ENCODE peak calls at places on chromosomes 11 and 22, in six cellular contexts. C, M, E, H, P and F are unnamed samples.

GRCh38 chr11:130674686-130675085 is 226.2 kb downstream of the ADAMTS15 start:
- DNase-seq in C (peak; percentile 49), M (no peak), E (no peak), H (no peak), P (peak; percentile 28), F (no peak)

GRCh38 chr11:2661173-2662023 is 38.4 kb downstream of the KCNQ1OT1 start:
- DNase-seq in C (no peak), M (no peak), E (no peak), H (peak; percentile 28), P (no peak), F (peak; percentile 11)

GRCh38 chr11:112744041-112744440 is 217.2 kb upstream of the NCAM1 start:
- DNase-seq in C (no peak), M (no peak), E (no peak), H (no peak), P (no peak), F (no peak)

GRCh38 chr11:2940166-2940929 is 11.1 kb upstream of the PHLDA2 start:
- DNase-seq in C (no peak), M (no peak), E (no peak), H (peak; percentile 62), P (no peak), F (peak; percentile 57)

GRCh38 chr11:87439981-87440760 is 402.4 kb downstream of the TMEM135 start:
- DNase-seq in C (no peak), M (no peak), E (no peak), H (no peak), P (no peak), F (no peak)

GRCh38 chr11:31968774-31969433 is 122.0 kb upstream of the RCN1 start:
- DNase-seq in C (peak; percentile 61), M (no peak), E (no peak), H (no peak), P (peak; percentile 85), F (no peak)

GRCh38 chr11:1560011-1560579 is 12.0 kb downstream of the DUSP8 start:
- DNase-seq in C (no peak), M (no peak), E (no peak), H (no peak), P (no peak), F (peak; percentile 63)

GRCh38 chr11:86440305-86440716 is 65.6 kb downstream of the CCDC81 start:
- DNase-seq in C (peak; percentile 55), M (no peak), E (no peak), H (peak; percentile 77), P (peak; percentile 53), F (no peak)

GRCh38 chr11:55357560-55358184 is 10.1 kb upstream of the OR4A15 start:
- DNase-seq in C (no peak), M (no peak), E (no peak), H (no peak), P (no peak), F (no peak)

GRCh38 chr11:72812968-72813739 is 1.1 kb upstream of the ATG16L2 start:
- DNase-seq in C (peak; percentile 60), M (no peak), E (no peak), H (no peak), P (peak; percentile 56), F (peak; percentile 85)

GRCh38 chr11:39745401-39745800 is 1714.1 kb downstream of the LRRC4C start:
- DNase-seq in C (no peak), M (no peak), E (no peak), H (no peak), P (no peak), F (no peak)

GRCh38 chr22:49186756-49187155 is 640.9 kb downstream of the BRD1 start:
- DNase-seq in C (no peak), M (no peak), E (no peak), H (no peak), P (no peak), F (no peak)

GRCh38 chr11:73869234-73869949 is 7.3 kb downstream of the COA4 start:
- DNase-seq in C (peak; percentile 6), M (no peak), E (peak; percentile 56), H (no peak), P (no peak), F (no peak)

GRCh38 chr11:96218901-96219300 is 124.1 kb downstream of the MAML2 start:
- DNase-seq in C (no peak), M (no peak), E (no peak), H (no peak), P (no peak), F (no peak)

GRCh38 chr22:39514373-39514973 is 5.9 kb upstream of the ATF4 start:
- DNase-seq in C (peak; percentile 34), M (peak; percentile 72), E (no peak), H (peak; percentile 75), P (peak; percentile 57), F (peak; percentile 78)

GRCh38 chr22:27715078-27715477 is 86.5 kb downstream of the MN1 start:
- DNase-seq in C (no peak), M (no peak), E (no peak), H (no peak), P (no peak), F (no peak)

GRCh38 chr11:69562302-69562701 is 78.7 kb upstream of the CCND1 start:
- DNase-seq in C (no peak), M (no peak), E (no peak), H (no peak), P (no peak), F (no peak)

GRCh38 chr11:43376594-43376993 is 17.9 kb downstream of the TTC17 start:
- DNase-seq in C (peak; percentile 90), M (no peak), E (no peak), H (no peak), P (peak; percentile 63), F (no peak)

GRCh38 chr11:93564895-93565294 is 21.7 kb upstream of the SMCO4 start:
- DNase-seq in C (no peak), M (no peak), E (no peak), H (no peak), P (no peak), F (no peak)

GRCh38 chr11:65915101-65915820 is 3.6 kb downstream of the C11orf68 start:
- DNase-seq in C (no peak), M (no peak), E (no peak), H (no peak), P (no peak), F (no peak)

GRCh38 chr11:7579226-7579825 is 65.5 kb downstream of the PPFIBP2 start:
- DNase-seq in C (peak; percentile 57), M (no peak), E (no peak), H (peak; percentile 74), P (no peak), F (no peak)

GRCh38 chr22:42939941-42940653 is 74.9 kb downstream of the PACSIN2 start:
- DNase-seq in C (peak; percentile 90), M (no peak), E (no peak), H (no peak), P (peak; percentile 87), F (no peak)

GRCh38 chr11:106950067-106950491 is 68.2 kb downstream of the GUCY1A2 start:
- DNase-seq in C (no peak), M (no peak), E (no peak), H (no peak), P (no peak), F (no peak)

GRCh38 chr11:33475999-33476398 is 218.8 kb downstream of the HIPK3 start:
- DNase-seq in C (peak; percentile 57), M (no peak), E (no peak), H (no peak), P (peak; percentile 58), F (no peak)

GRCh38 chr11:60891103-60891741 is 15.2 kb downstream of the PRPF19 start:
- DNase-seq in C (peak; percentile 23), M (no peak), E (no peak), H (no peak), P (peak; percentile 59), F (no peak)

GRCh38 chr11:8018742-8019631 is 31.9 kb downstream of the EIF3F start:
- DNase-seq in C (peak; percentile 69), M (peak; percentile 62), E (no peak), H (peak; percentile 87), P (peak; percentile 48), F (peak; percentile 93)

GRCh38 chr22:24753919-24754318 is 20.6 kb downstream of the PIWIL3 start:
- DNase-seq in C (no peak), M (no peak), E (no peak), H (no peak), P (no peak), F (no peak)

DNA sequence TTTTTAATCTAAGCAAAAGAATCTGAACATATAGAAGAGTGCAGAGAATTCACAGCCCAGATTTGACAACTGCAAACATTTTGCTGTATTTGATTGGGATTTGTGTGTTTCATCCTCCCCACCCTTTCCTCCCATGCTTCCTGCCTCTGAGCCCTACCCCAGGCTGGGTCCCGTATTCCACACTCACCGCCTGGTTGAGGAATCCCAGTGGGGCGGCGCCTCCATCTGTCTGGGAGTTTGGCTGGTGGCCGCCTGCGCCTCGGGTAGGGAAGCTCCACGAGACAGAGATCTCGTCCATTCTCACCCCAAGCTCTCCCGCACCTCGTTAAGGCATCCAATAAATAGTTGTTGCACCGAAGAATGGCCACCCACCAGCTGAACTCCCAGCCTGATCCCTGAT is 105.9 kb upstream of the SLC22A12 start:
- DNase-seq in C (no peak), M (no peak), E (no peak), H (no peak), P (no peak), F (peak; percentile 53)
- H3K27me3 ChIP-seq in C (peaks cover 40% of the 10 kb centered on the region), M (no peaks in the 10 kb centered on the region), E (no peaks in the 10 kb centered on the region), H (no peaks in the 10 kb centered on the region), P (peaks cover 8% of the 10 kb centered on the region), F (peaks cover 2% of the 10 kb centered on the region)

DNA sequence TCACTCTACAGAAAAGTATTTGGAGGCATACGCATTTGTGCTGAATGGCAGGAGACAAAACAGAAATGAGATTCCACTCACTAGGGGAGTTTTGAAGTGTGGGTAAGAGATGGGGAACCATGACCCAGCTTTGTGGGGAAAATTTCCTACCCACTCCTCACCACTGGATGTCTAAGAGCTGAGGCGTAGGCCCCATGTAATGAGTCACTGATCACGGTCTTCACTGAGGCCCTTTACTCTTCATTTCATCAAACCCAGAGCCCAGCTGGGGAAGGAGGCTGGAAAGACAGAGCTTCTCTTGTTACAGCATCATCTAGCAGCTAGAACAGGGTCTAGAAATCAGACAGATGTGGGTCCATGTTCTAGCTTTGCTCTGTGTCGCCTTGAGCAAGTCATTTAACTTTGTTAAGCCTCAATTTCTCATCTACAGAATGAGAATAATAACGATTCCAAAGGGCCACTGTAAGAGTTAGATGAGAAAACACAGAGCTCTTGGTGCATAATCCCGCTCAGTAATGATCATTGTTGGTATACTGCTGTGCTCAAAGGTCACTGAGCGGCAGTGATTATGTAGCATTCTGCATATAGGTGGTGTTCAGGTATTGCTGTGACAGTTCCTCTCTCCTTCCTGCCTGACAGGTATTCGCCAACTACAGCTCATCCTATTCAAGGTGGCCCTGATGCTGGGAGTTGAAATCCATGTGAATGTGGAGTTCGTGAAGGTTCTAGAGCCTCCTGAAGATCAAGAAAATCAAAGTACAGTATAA is 97.2 kb downstream of the MICAL2 start:
- DNase-seq in C (peak; percentile 86), M (no peak), E (no peak), H (no peak), P (peak; percentile 92), F (no peak)
- H3K36me3 ChIP-seq in C (peaks cover 44% of the 10 kb centered on the region), M (peaks cover 37% of the 10 kb centered on the region), E (peaks cover 6% of the 10 kb centered on the region), H (peaks cover 56% of the 10 kb centered on the region), P (peaks cover 86% of the 10 kb centered on the region), F (no peaks in the 10 kb centered on the region)

GRCh38 chr22:50475652-50476002 is 792 bp upstream of the SBF1 start:
- DNase-seq in C (no peak), M (no peak), E (no peak), H (no peak), P (no peak), F (no peak)
- H3K4me3 ChIP-seq in C (no peak overlapping the region), M (peak overlapping the region; percentile 83), E (no peak overlapping the region), H (peak overlapping the region; percentile 96), P (no peak overlapping the region), F (no peak overlapping the region)

DNA sequence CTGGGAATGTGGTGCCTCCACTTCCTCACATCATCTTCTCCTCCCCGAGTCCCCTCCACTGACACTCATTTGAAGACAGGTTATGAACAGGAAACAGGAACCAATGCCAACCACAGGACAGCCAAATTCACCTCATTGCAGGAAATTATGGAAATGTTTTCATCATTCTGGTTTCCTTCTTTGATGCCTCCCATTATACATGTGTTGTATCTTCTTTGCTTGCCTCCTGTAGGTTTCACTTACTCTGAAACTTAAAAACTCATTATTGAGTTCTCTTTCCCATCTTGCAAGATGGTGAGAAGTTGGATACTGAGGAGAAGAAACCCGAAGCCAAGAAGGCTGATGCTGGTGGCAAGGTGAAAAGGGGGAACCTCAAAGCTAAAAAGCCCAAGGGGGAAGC is 108.5 kb downstream of the PHF21B start:
- DNase-seq in C (peak; percentile 13), M (no peak), E (no peak), H (no peak), P (no peak), F (no peak)
- H3K27me3 ChIP-seq in C (peaks cover 6% of the 10 kb centered on the region), M (no peaks in the 10 kb centered on the region), E (no peaks in the 10 kb centered on the region), H (no peaks in the 10 kb centered on the region), P (no peaks in the 10 kb centered on the region), F (no peaks in the 10 kb centered on the region)